ENCODE peak calls at places on chromosome 17, in ten cellular contexts. N is glutamatergic neuron, S is memory B cell, U is nephron progenitor cell, F is fibroblast of mammary gland, B is tibial nerve, P is NCI-H2171 treated with DMSO at 0.1 percent for 48 hours, R is NCI-H748 treated with DMSO at 0.1 percent for 48 hours, H is KBM-7, T is iris pigment epithelial cell. J is an unnamed sample.

GRCh38 chr17:8124350-8125195 is 667 bp upstream of the HES7 start:
- DNase-seq in U (peak; percentile 38), N (no peak), T (peak; percentile 47), F (no peak), B (peak; percentile 10), H (no peak), R (no peak), P (peak; percentile 61), S (no peak), J (no peak)

GRCh38 chr17:18181358-18181757 is 2.3 kb upstream of the ALKBH5 start:
- DNase-seq in S (no peak), N (no peak), H (no peak), R (no peak), U (no peak), F (peak; percentile 90), B (no peak), T (no peak), P (no peak), J (no peak)

GRCh38 chr17:26765860-26766709 is 527.8 kb upstream of the WSB1 start:
- DNase-seq in T (no peak), N (no peak), F (no peak), B (no peak), R (no peak), H (no peak), P (no peak), U (no peak), S (no peak), J (no peak)

GRCh38 chr17:2275722-2276121 is 27.9 kb downstream of the SMG6 start:
- DNase-seq in B (no peak), H (no peak), S (no peak), P (no peak), R (no peak), N (no peak), F (no peak), U (no peak), T (no peak), J (no peak)

GRCh38 chr17:59439261-59439660 is 107.8 kb downstream of the YPEL2 start:
- DNase-seq in N (no peak), T (no peak), U (peak; percentile 18), H (no peak), S (no peak), B (no peak), R (no peak), F (no peak), P (no peak), J (no peak)

GRCh38 chr17:80765241-80766022 is 220.8 kb downstream of the RPTOR start:
- DNase-seq in H (peak; percentile 85), F (no peak), N (no peak), P (no peak), T (peak; percentile 36), S (no peak), U (no peak), B (no peak), R (no peak), J (no peak)

GRCh38 chr17:52524238-52524637 is 365.7 kb upstream of the CA10 start:
- DNase-seq in N (no peak), U (no peak), T (no peak), R (no peak), P (no peak), B (no peak), F (no peak), H (no peak), S (no peak), J (no peak)

GRCh38 chr17:83181991-83182619 is 102.7 kb downstream of the METRNL start:
- DNase-seq in R (no peak), T (no peak), H (no peak), N (no peak), F (no peak), S (no peak), B (peak; percentile 3), P (no peak), U (no peak), J (no peak)

GRCh38 chr17:57286372-57287105 is 30.2 kb downstream of the MSI2 start:
- DNase-seq in T (peak; percentile 44), F (no peak), R (peak; percentile 94), H (no peak), U (no peak), N (no peak), S (no peak), B (no peak), P (no peak), J (peak; percentile 73)

GRCh38 chr17:75830168-75831031 is 13.8 kb downstream of the UNC13D start:
- DNase-seq in R (no peak), U (peak; percentile 66), N (peak; percentile 84), F (no peak), B (no peak), T (no peak), S (peak; percentile 38), H (no peak), P (no peak), J (no peak)

GRCh38 chr17:17443173-17443572 is 33.6 kb upstream of the MED9 start:
- DNase-seq in H (no peak), B (no peak), T (peak; percentile 25), F (peak; percentile 12), P (no peak), N (no peak), S (no peak), R (no peak), U (no peak), J (no peak)

GRCh38 chr17:15260376-15261062 is 4.6 kb downstream of the PMP22 start:
- DNase-seq in T (peak; percentile 86), U (peak; percentile 88), P (peak; percentile 46), H (peak; percentile 80), S (no peak), F (peak; percentile 92), B (peak; percentile 83), N (peak; percentile 88), R (peak; percentile 27), J (peak; percentile 61)

GRCh38 chr17:17071531-17072360 is 29.5 kb downstream of the MPRIP start:
- DNase-seq in B (no peak), N (peak; percentile 11), R (no peak), F (no peak), U (no peak), P (no peak), H (peak; percentile 17), T (no peak), S (no peak), J (no peak)

GRCh38 chr17:65062168-65062915 is 5.8 kb upstream of the GNA13 start:
- DNase-seq in U (no peak), T (no peak), N (no peak), B (no peak), F (peak; percentile 19), R (no peak), S (no peak), P (no peak), H (no peak), J (no peak)

GRCh38 chr17:44599298-44600175 is 42.3 kb downstream of the FZD2 start:
- DNase-seq in P (no peak), R (no peak), F (peak; percentile 99), N (no peak), H (no peak), U (peak; percentile 75), T (peak; percentile 93), S (no peak), B (peak; percentile 66), J (no peak)

GRCh38 chr17:49696233-49696761 is 11.5 kb downstream of the SLC35B1 start:
- DNase-seq in U (no peak), H (peak; percentile 77), F (no peak), B (no peak), N (no peak), R (no peak), S (no peak), T (no peak), P (no peak), J (no peak)